ENCODE peak calls at places on chromosomes 11 and 22, in ten cellular contexts. One of them, this sample, is unnamed. For H3K27me3, H3K4me1 and H3K36me3, the result is how much of the 10 kb centered on the place peaks cover.

GRCh38 chr11:110761994-110762393 is 49.8 kb upstream of the ARHGAP20 start:
- DNase-seq in heart right ventricle: no peak
- DNase-seq in psoas muscle: no peak
- DNase-seq in CD8-positive, alpha-beta memory T cell: no peak
- DNase-seq in neuronal stem cell: no peak
- DNase-seq in left ventricle myocardium inferior: no peak
- DNase-seq in aorta: no peak
- DNase-seq in DND-41: no peak
- DNase-seq in ovary: no peak
- DNase-seq in esophagus squamous epithelium: no peak
- DNase-seq in this sample: no peak

GRCh38 chr11:13007702-13008435 is 1.2 kb upstream of the RASSF10 start:
- DNase-seq in CD8-positive, alpha-beta memory T cell: no peak
- DNase-seq in esophagus squamous epithelium: no peak
- DNase-seq in ovary: no peak
- DNase-seq in heart right ventricle: no peak
- DNase-seq in left ventricle myocardium inferior: no peak
- DNase-seq in psoas muscle: no peak
- DNase-seq in aorta: no peak
- DNase-seq in DND-41: no peak
- DNase-seq in neuronal stem cell: no peak
- DNase-seq in this sample: no peak

GRCh38 chr11:119476038-119476437 is 53.1 kb upstream of the THY1 start:
- DNase-seq in CD8-positive, alpha-beta memory T cell: no peak
- DNase-seq in left ventricle myocardium inferior: no peak
- DNase-seq in ovary: no peak
- DNase-seq in aorta: no peak
- DNase-seq in esophagus squamous epithelium: no peak
- DNase-seq in heart right ventricle: no peak
- DNase-seq in DND-41: no peak
- DNase-seq in neuronal stem cell: no peak
- DNase-seq in psoas muscle: no peak
- DNase-seq in this sample: no peak

GRCh38 chr11:11163256-11163655 is 189.8 kb downstream of the CSNK2A3 start:
- DNase-seq in aorta: no peak
- DNase-seq in CD8-positive, alpha-beta memory T cell: no peak
- DNase-seq in left ventricle myocardium inferior: no peak
- DNase-seq in esophagus squamous epithelium: no peak
- DNase-seq in psoas muscle: no peak
- DNase-seq in ovary: no peak
- DNase-seq in neuronal stem cell: no peak
- DNase-seq in DND-41: no peak
- DNase-seq in heart right ventricle: no peak
- DNase-seq in this sample: no peak

GRCh38 chr11:4118107-4118506 is 23.5 kb downstream of the RRM1 start:
- DNase-seq in aorta: no peak
- DNase-seq in left ventricle myocardium inferior: no peak
- DNase-seq in psoas muscle: no peak
- DNase-seq in DND-41: no peak
- DNase-seq in heart right ventricle: no peak
- DNase-seq in esophagus squamous epithelium: no peak
- DNase-seq in CD8-positive, alpha-beta memory T cell: no peak
- DNase-seq in neuronal stem cell: no peak
- DNase-seq in ovary: no peak
- DNase-seq in this sample: no peak

GRCh38 chr11:19959697-19960096 is 200.6 kb downstream of the DBX1 start:
- DNase-seq in DND-41: no peak
- DNase-seq in psoas muscle: no peak
- DNase-seq in CD8-positive, alpha-beta memory T cell: no peak
- DNase-seq in left ventricle myocardium inferior: no peak
- DNase-seq in aorta: no peak
- DNase-seq in heart right ventricle: no peak
- DNase-seq in neuronal stem cell: no peak
- DNase-seq in esophagus squamous epithelium: no peak
- DNase-seq in ovary: no peak
- DNase-seq in this sample: no peak

GRCh38 chr11:111676878-111677585 is 74.8 kb downstream of the SIK2 start:
- DNase-seq in DND-41: no peak
- DNase-seq in CD8-positive, alpha-beta memory T cell: no peak
- DNase-seq in psoas muscle: no peak
- DNase-seq in ovary: no peak
- DNase-seq in left ventricle myocardium inferior: no peak
- DNase-seq in heart right ventricle: no peak
- DNase-seq in aorta: no peak
- DNase-seq in esophagus squamous epithelium: no peak
- DNase-seq in neuronal stem cell: no peak
- DNase-seq in this sample: no peak

GRCh38 chr11:111966678-111967077 is 29.5 kb downstream of the DIXDC1 start:
- DNase-seq in CD8-positive, alpha-beta memory T cell: no peak
- DNase-seq in heart right ventricle: no peak
- DNase-seq in aorta: no peak
- DNase-seq in DND-41: no peak
- DNase-seq in ovary: no peak
- DNase-seq in neuronal stem cell: no peak
- DNase-seq in psoas muscle: no peak
- DNase-seq in esophagus squamous epithelium: no peak
- DNase-seq in left ventricle myocardium inferior: no peak
- DNase-seq in this sample: no peak

GRCh38 chr22:37416806-37417205 is 10.5 kb downstream of the ELFN2 start:
- DNase-seq in ovary: no peak
- DNase-seq in heart right ventricle: no peak
- DNase-seq in left ventricle myocardium inferior: no peak
- DNase-seq in neuronal stem cell: no peak
- DNase-seq in aorta: no peak
- DNase-seq in CD8-positive, alpha-beta memory T cell: no peak
- DNase-seq in DND-41: peak
- DNase-seq in psoas muscle: no peak
- DNase-seq in esophagus squamous epithelium: no peak
- DNase-seq in this sample: no peak

GRCh38 chr11:69999721-70000120 is 78.4 kb upstream of the ANO1 start:
- DNase-seq in DND-41: no peak
- DNase-seq in heart right ventricle: no peak
- DNase-seq in aorta: no peak
- DNase-seq in ovary: no peak
- DNase-seq in left ventricle myocardium inferior: no peak
- DNase-seq in CD8-positive, alpha-beta memory T cell: no peak
- DNase-seq in neuronal stem cell: no peak
- DNase-seq in esophagus squamous epithelium: no peak
- DNase-seq in psoas muscle: no peak
- DNase-seq in this sample: no peak

GRCh38 chr11:128763224-128763623 is 69.4 kb downstream of the FLI1 start:
- DNase-seq in heart right ventricle: no peak
- DNase-seq in CD8-positive, alpha-beta memory T cell: no peak
- DNase-seq in ovary: no peak
- DNase-seq in DND-41: no peak
- DNase-seq in aorta: no peak
- DNase-seq in esophagus squamous epithelium: no peak
- DNase-seq in left ventricle myocardium inferior: no peak
- DNase-seq in neuronal stem cell: no peak
- DNase-seq in psoas muscle: no peak
- DNase-seq in this sample: no peak

GRCh38 chr11:326842-327580 is 6.4 kb upstream of the IFITM3 start:
- DNase-seq in left ventricle myocardium inferior: peak
- DNase-seq in neuronal stem cell: no peak
- DNase-seq in heart right ventricle: peak
- DNase-seq in esophagus squamous epithelium: no peak
- DNase-seq in CD8-positive, alpha-beta memory T cell: peak
- DNase-seq in ovary: peak
- DNase-seq in aorta: peak
- DNase-seq in psoas muscle: peak
- DNase-seq in DND-41: peak
- DNase-seq in this sample: peak

GRCh38 chr11:33552756-33553155 is 147.9 kb downstream of the C11orf91 start:
- DNase-seq in psoas muscle: no peak
- DNase-seq in left ventricle myocardium inferior: no peak
- DNase-seq in heart right ventricle: no peak
- DNase-seq in aorta: no peak
- DNase-seq in DND-41: no peak
- DNase-seq in CD8-positive, alpha-beta memory T cell: no peak
- DNase-seq in esophagus squamous epithelium: no peak
- DNase-seq in ovary: no peak
- DNase-seq in neuronal stem cell: no peak
- DNase-seq in this sample: no peak

GRCh38 chr11:13019313-13019712 is 10.2 kb downstream of the RASSF10 start:
- DNase-seq in psoas muscle: no peak
- DNase-seq in DND-41: no peak
- DNase-seq in left ventricle myocardium inferior: no peak
- DNase-seq in heart right ventricle: no peak
- DNase-seq in ovary: no peak
- DNase-seq in neuronal stem cell: no peak
- DNase-seq in aorta: no peak
- DNase-seq in esophagus squamous epithelium: no peak
- DNase-seq in CD8-positive, alpha-beta memory T cell: no peak
- DNase-seq in this sample: no peak

GRCh38 chr11:69891421-69892236 is 72.4 kb upstream of the FGF3 start:
- DNase-seq in psoas muscle: peak
- DNase-seq in ovary: no peak
- DNase-seq in aorta: peak
- DNase-seq in neuronal stem cell: no peak
- DNase-seq in esophagus squamous epithelium: no peak
- DNase-seq in CD8-positive, alpha-beta memory T cell: no peak
- DNase-seq in heart right ventricle: no peak
- DNase-seq in DND-41: no peak
- DNase-seq in left ventricle myocardium inferior: no peak
- DNase-seq in this sample: no peak

GRCh38 chr22:24583221-24583971 is 9.5 kb downstream of the LRRC75B start:
- DNase-seq in heart right ventricle: peak
- DNase-seq in ovary: no peak
- DNase-seq in neuronal stem cell: no peak
- DNase-seq in psoas muscle: no peak
- DNase-seq in aorta: peak
- DNase-seq in CD8-positive, alpha-beta memory T cell: no peak
- DNase-seq in left ventricle myocardium inferior: no peak
- DNase-seq in esophagus squamous epithelium: no peak
- DNase-seq in DND-41: no peak
- DNase-seq in this sample: no peak

GRCh38 chr11:69202511-69203221 is 46.9 kb downstream of the SMIM38 start:
- DNase-seq in neuronal stem cell: no peak
- DNase-seq in esophagus squamous epithelium: no peak
- DNase-seq in psoas muscle: no peak
- DNase-seq in DND-41: no peak
- DNase-seq in CD8-positive, alpha-beta memory T cell: no peak
- DNase-seq in heart right ventricle: no peak
- DNase-seq in aorta: no peak
- DNase-seq in left ventricle myocardium inferior: peak
- DNase-seq in ovary: no peak
- DNase-seq in this sample: no peak

GRCh38 chr22:20581503-20582170 is 74.2 kb downstream of the MED15 start:
- DNase-seq in ovary: no peak
- DNase-seq in psoas muscle: no peak
- DNase-seq in DND-41: no peak
- DNase-seq in left ventricle myocardium inferior: peak
- DNase-seq in heart right ventricle: no peak
- DNase-seq in aorta: no peak
- DNase-seq in neuronal stem cell: no peak
- DNase-seq in esophagus squamous epithelium: no peak
- DNase-seq in CD8-positive, alpha-beta memory T cell: no peak
- DNase-seq in this sample: no peak

GRCh38 chr22:17910561-17911311 is 113.6 kb downstream of the MICAL3 start:
- DNase-seq in aorta: peak
- DNase-seq in neuronal stem cell: no peak
- DNase-seq in esophagus squamous epithelium: no peak
- DNase-seq in DND-41: no peak
- DNase-seq in ovary: peak
- DNase-seq in heart right ventricle: peak
- DNase-seq in psoas muscle: peak
- DNase-seq in CD8-positive, alpha-beta memory T cell: no peak
- DNase-seq in left ventricle myocardium inferior: peak
- DNase-seq in this sample: no peak

GRCh38 chr11:36316049-36316448 is 20.0 kb downstream of the PRR5L start:
- DNase-seq in heart right ventricle: no peak
- DNase-seq in neuronal stem cell: no peak
- DNase-seq in ovary: no peak
- DNase-seq in CD8-positive, alpha-beta memory T cell: no peak
- DNase-seq in DND-41: no peak
- DNase-seq in esophagus squamous epithelium: no peak
- DNase-seq in aorta: no peak
- DNase-seq in left ventricle myocardium inferior: no peak
- DNase-seq in psoas muscle: no peak
- DNase-seq in this sample: no peak
- H3K27me3 ChIP-seq in heart right ventricle: under half
- H3K27me3 ChIP-seq in neuronal stem cell: under half
- H3K27me3 ChIP-seq in ovary: under half
- H3K27me3 ChIP-seq in CD8-positive, alpha-beta memory T cell: under half
- H3K27me3 ChIP-seq in DND-41: under half
- H3K27me3 ChIP-seq in esophagus squamous epithelium: under half
- H3K27me3 ChIP-seq in aorta: under half
- H3K27me3 ChIP-seq in left ventricle myocardium inferior: under half
- H3K27me3 ChIP-seq in psoas muscle: under half
- H3K27me3 ChIP-seq in this sample: under half

GRCh38 chr11:102946237-102946636 is 9.3 kb downstream of the MMP13 start:
- DNase-seq in neuronal stem cell: no peak
- DNase-seq in esophagus squamous epithelium: no peak
- DNase-seq in CD8-positive, alpha-beta memory T cell: no peak
- DNase-seq in left ventricle myocardium inferior: no peak
- DNase-seq in aorta: no peak
- DNase-seq in DND-41: no peak
- DNase-seq in ovary: no peak
- DNase-seq in psoas muscle: no peak
- DNase-seq in heart right ventricle: no peak
- DNase-seq in this sample: no peak
- H3K4me1 ChIP-seq in neuronal stem cell: under half
- H3K4me1 ChIP-seq in esophagus squamous epithelium: under half
- H3K4me1 ChIP-seq in CD8-positive, alpha-beta memory T cell: under half
- H3K4me1 ChIP-seq in left ventricle myocardium inferior: under half
- H3K4me1 ChIP-seq in aorta: under half
- H3K4me1 ChIP-seq in DND-41: under half
- H3K4me1 ChIP-seq in ovary: under half
- H3K4me1 ChIP-seq in psoas muscle: under half
- H3K4me1 ChIP-seq in heart right ventricle: under half
- H3K4me1 ChIP-seq in this sample: under half

GRCh38 chr11:94077568-94078293 is 50.9 kb upstream of the PANX1 start:
- DNase-seq in CD8-positive, alpha-beta memory T cell: no peak
- DNase-seq in esophagus squamous epithelium: no peak
- DNase-seq in aorta: no peak
- DNase-seq in DND-41: no peak
- DNase-seq in left ventricle myocardium inferior: no peak
- DNase-seq in ovary: no peak
- DNase-seq in neuronal stem cell: no peak
- DNase-seq in heart right ventricle: no peak
- DNase-seq in psoas muscle: no peak
- DNase-seq in this sample: no peak
- H3K36me3 ChIP-seq in CD8-positive, alpha-beta memory T cell: under half
- H3K36me3 ChIP-seq in esophagus squamous epithelium: under half
- H3K36me3 ChIP-seq in aorta: under half
- H3K36me3 ChIP-seq in DND-41: under half
- H3K36me3 ChIP-seq in left ventricle myocardium inferior: under half
- H3K36me3 ChIP-seq in ovary: under half
- H3K36me3 ChIP-seq in neuronal stem cell: under half
- H3K36me3 ChIP-seq in heart right ventricle: under half
- H3K36me3 ChIP-seq in psoas muscle: under half
- H3K36me3 ChIP-seq in this sample: under half

DNA sequence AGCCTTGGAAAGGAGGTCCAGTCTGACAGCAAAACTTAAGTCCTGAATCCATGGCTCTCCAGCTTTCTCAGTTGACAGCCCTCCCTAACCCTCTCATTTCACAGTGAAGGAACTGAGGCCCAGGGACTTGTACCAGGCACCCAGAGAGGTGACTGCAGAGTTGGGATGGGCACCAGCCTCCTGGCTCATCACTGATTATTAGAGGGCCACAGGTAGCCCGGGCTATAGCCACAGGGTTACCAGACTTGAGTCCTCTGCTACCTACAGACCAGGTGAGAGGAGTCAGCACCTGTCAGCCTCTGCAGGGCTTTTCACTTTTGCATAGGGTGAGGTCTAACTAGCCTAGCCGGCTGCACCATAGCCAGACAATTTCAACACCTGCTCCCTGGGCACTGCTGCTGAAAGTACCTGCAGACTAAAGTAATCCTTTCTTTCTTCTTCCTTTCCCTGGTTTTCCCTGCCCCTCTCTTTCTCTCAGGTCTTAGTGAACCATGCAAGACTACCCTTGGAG is 37.6 kb downstream of the SYT13 start:
- DNase-seq in psoas muscle: no peak
- DNase-seq in aorta: no peak
- DNase-seq in neuronal stem cell: no peak
- DNase-seq in heart right ventricle: no peak
- DNase-seq in CD8-positive, alpha-beta memory T cell: no peak
- DNase-seq in ovary: no peak
- DNase-seq in esophagus squamous epithelium: no peak
- DNase-seq in DND-41: no peak
- DNase-seq in left ventricle myocardium inferior: no peak
- DNase-seq in this sample: no peak
- H3K27me3 ChIP-seq in psoas muscle: under half
- H3K27me3 ChIP-seq in aorta: under half
- H3K27me3 ChIP-seq in neuronal stem cell: under half
- H3K27me3 ChIP-seq in heart right ventricle: under half
- H3K27me3 ChIP-seq in CD8-positive, alpha-beta memory T cell: under half
- H3K27me3 ChIP-seq in ovary: under half
- H3K27me3 ChIP-seq in esophagus squamous epithelium: under half
- H3K27me3 ChIP-seq in DND-41: under half
- H3K27me3 ChIP-seq in left ventricle myocardium inferior: under half
- H3K27me3 ChIP-seq in this sample: under half

This sample was measured in effector memory CD4-positive, alpha-beta T cell.